ENCODE peak calls at places on chromosome 3, in five cellular contexts. Q is sigmoid colon; F is GDM1; W is stimulated activated CD4-positive, alpha-beta T cell treated with anti-CD3 and anti-CD28 coated beads, TNF-alpha, amount 100 ng/mL, for 4 hours; V is heart left ventricle. J is an unnamed sample.
A peak's percentile ranks its signal among the peaks of the same experiment; 100 is the strongest.

GRCh38 chr3:185250653-185251052 is 3.2 kb downstream of the EHHADH start:
- DNase-seq in Q (no peak), F (no peak), W (no peak), V (no peak), J (no peak)

GRCh38 chr3:106609666-106610301 is 741.0 kb upstream of the CBLB start:
- DNase-seq in F (peak; percentile 22), W (peak; percentile 18), Q (peak; percentile 71), V (peak; percentile 34), J (peak; percentile 68)

GRCh38 chr3:146390967-146391366 is 78.4 kb downstream of the PLSCR2 start:
- DNase-seq in V (no peak), Q (no peak), F (no peak), W (no peak), J (no peak)

GRCh38 chr3:121481116-121481895 is 64.5 kb downstream of the POLQ start:
- DNase-seq in V (no peak), W (no peak), Q (no peak), F (no peak), J (no peak)

GRCh38 chr3:81277853-81278252 is 483.6 kb downstream of the GBE1 start:
- DNase-seq in W (no peak), V (no peak), Q (no peak), F (no peak), J (no peak)

GRCh38 chr3:192642651-192643050 is 84.7 kb downstream of the FGF12 start:
- DNase-seq in Q (no peak), F (no peak), V (peak; percentile 48), W (no peak), J (no peak)

GRCh38 chr3:141045849-141046248 is 5.3 kb upstream of the SPSB4 start:
- DNase-seq in F (no peak), Q (no peak), W (no peak), V (no peak), J (no peak)

GRCh38 chr3:183108002-183108449 is 8.7 kb upstream of the MCCC1 start:
- DNase-seq in V (no peak), Q (no peak), W (no peak), F (no peak), J (no peak)

GRCh38 chr3:98513136-98513535 is 9.6 kb downstream of the CLDND1 start:
- DNase-seq in Q (no peak), V (no peak), F (no peak), W (no peak), J (no peak)

GRCh38 chr3:130760922-130761321 is 14.3 kb upstream of the PIK3R4 start:
- DNase-seq in W (no peak), Q (no peak), F (no peak), V (no peak), J (no peak)

GRCh38 chr3:129383292-129383860 is 45.1 kb downstream of the EFCAB12 start:
- DNase-seq in Q (no peak), F (peak; percentile 36), V (peak; percentile 61), W (peak; percentile 10), J (peak; percentile 40)

GRCh38 chr3:99645277-99646106 is 7.1 kb downstream of the COL8A1 start:
- DNase-seq in V (no peak), F (no peak), Q (no peak), W (no peak), J (no peak)

GRCh38 chr3:172568713-172569112 is 45.5 kb upstream of the TNFSF10 start:
- DNase-seq in V (no peak), F (no peak), Q (no peak), W (no peak), J (no peak)

GRCh38 chr3:31724681-31725080 is 192.0 kb downstream of the STT3B start:
- DNase-seq in V (no peak), Q (no peak), W (no peak), F (no peak), J (no peak)

GRCh38 chr3:25854214-25854613 is 64.3 kb downstream of the OXSM start:
- DNase-seq in V (no peak), Q (no peak), W (no peak), F (no peak), J (no peak)